ENCODE peak calls at places on chromosomes 1 and 21, in nine cellular contexts. X is AG10803, G is coronary artery, M is dorsolateral prefrontal cortex, H is lower leg skin, O is GM06990, Z is cardiac muscle cell, B is psoas muscle, I is upper lobe of right lung. U is an unnamed sample.

GRCh38 chr1:59432531-59433439 is 135.9 kb downstream of the FGGY start:
- DNase-seq in X (no peak), G (no peak), M (no peak), H (no peak), O (peak), Z (no peak), B (no peak), I (no peak), U (no peak)

GRCh38 chr1:181726608-181727007 is 243.3 kb downstream of the CACNA1E start:
- DNase-seq in X (no peak), G (no peak), M (no peak), H (no peak), O (no peak), Z (no peak), B (no peak), I (no peak), U (no peak)

GRCh38 chr1:245822997-245823396 is 668.2 kb downstream of the KIF26B start:
- DNase-seq in X (peak), G (no peak), M (no peak), H (no peak), O (no peak), Z (peak), B (no peak), I (no peak), U (no peak)

GRCh38 chr1:218585565-218586184 is 240.5 kb downstream of the TGFB2 start:
- DNase-seq in X (no peak), G (no peak), M (no peak), H (no peak), O (no peak), Z (peak), B (no peak), I (no peak), U (peak)

GRCh38 chr1:193971595-193971994 is 785.2 kb upstream of the B3GALT2 start:
- DNase-seq in X (no peak), G (no peak), M (no peak), H (no peak), O (no peak), Z (peak), B (no peak), I (no peak), U (no peak)

GRCh38 chr1:203631349-203631748 is 4.7 kb downstream of the ATP2B4 start:
- DNase-seq in X (no peak), G (no peak), M (no peak), H (no peak), O (no peak), Z (no peak), B (no peak), I (no peak), U (no peak)

GRCh38 chr1:211352985-211353515 is 26.4 kb downstream of the TRAF5 start:
- DNase-seq in X (no peak), G (no peak), M (no peak), H (no peak), O (peak), Z (peak), B (no peak), I (no peak), U (peak)

GRCh38 chr1:86441581-86441980 is 17.6 kb downstream of the CLCA2 start:
- DNase-seq in X (no peak), G (no peak), M (no peak), H (no peak), O (no peak), Z (no peak), B (no peak), I (no peak), U (no peak)

GRCh38 chr1:87594736-87595383 is 266.2 kb downstream of the LMO4 start:
- DNase-seq in X (no peak), G (no peak), M (no peak), H (no peak), O (no peak), Z (no peak), B (no peak), I (no peak), U (no peak)

GRCh38 chr1:35475356-35475755 is 81.8 kb downstream of the KIAA0319L start:
- DNase-seq in X (peak), G (no peak), M (no peak), H (no peak), O (no peak), Z (peak), B (no peak), I (no peak), U (no peak)

GRCh38 chr1:183731151-183731550 is 73.8 kb upstream of the RGL1 start:
- DNase-seq in X (no peak), G (no peak), M (no peak), H (no peak), O (no peak), Z (no peak), B (no peak), I (no peak), U (no peak)

GRCh38 chr1:169586395-169587255 is at the start of gene F5:
- DNase-seq in X (peak), G (no peak), M (peak), H (peak), O (peak), Z (peak), B (peak), I (peak), U (peak)
- H3K4me3 ChIP-seq in X (no peak), G (peak), M (peak), H (no peak), O (peak), Z (no peak), B (peak), I (no peak), U (peak)

GRCh38 chr1:241464985-241465384 is 54.6 kb downstream of the FH start:
- DNase-seq in X (no peak), G (no peak), M (no peak), H (no peak), O (no peak), Z (no peak), B (no peak), I (no peak), U (no peak)
- TF ChIP-seq CTCF in X (no peak), G (no peak), M (peak), H (no peak), O (no peak), Z (no peak), B (no peak), I (no peak), U (no peak)

DNA sequence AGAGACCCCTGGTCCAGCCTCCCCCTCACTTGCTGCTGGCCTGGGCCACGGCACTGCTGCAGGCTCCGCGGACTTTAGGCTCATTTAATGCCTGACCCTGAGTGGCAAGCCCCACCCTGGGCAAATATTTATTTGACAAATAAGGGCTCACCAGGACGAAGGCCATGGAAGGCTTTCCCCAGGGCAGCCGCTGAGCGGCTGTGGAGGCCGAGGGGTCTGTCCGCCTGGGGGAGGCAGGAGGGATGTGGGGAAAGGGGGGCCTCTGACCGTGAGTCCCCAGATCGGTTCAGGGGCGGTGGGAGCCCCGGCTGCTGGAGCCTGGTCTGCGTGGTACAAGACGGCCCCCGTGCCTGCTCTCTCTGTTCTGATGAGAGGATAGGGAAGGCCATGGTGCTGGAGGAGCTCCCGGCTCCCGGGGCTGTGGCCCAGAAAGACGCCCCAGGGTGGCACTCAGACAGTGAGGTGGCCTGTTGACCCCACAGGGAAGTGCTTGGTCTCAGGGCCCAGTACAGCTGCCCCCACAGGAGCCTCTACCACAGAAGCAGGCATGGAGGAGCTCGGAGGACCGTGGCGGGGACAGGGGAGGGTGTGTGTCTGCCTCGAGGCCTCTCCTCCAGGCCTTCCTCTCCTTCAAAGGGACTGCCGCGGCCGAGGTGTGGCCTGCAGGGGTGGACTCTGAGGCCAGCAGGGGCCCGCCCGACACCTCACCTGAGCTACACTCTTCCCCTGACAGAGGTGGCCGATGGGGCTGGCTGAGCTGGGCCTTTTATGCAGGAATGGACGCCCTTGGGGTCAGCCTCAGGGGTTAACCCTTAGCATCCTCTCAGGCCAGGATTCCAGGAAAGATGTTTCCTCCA is 9.1 kb upstream of the C1orf159 start:
- DNase-seq in X (no peak), G (no peak), M (no peak), H (no peak), O (no peak), Z (no peak), B (peak), I (no peak), U (peak)
- H3K4me3 ChIP-seq in X (no peak), G (no peak), M (no peak), H (no peak), O (no peak), Z (no peak), B (no peak), I (no peak), U (no peak)

GRCh38 chr1:40622936-40623629 is 42.4 kb downstream of the RIMS3 start:
- DNase-seq in X (no peak), G (no peak), M (no peak), H (no peak), O (no peak), Z (no peak), B (no peak), I (no peak), U (no peak)

GRCh38 chr1:40625076-40625475 is 40.4 kb downstream of the RIMS3 start:
- DNase-seq in X (no peak), G (no peak), M (peak), H (no peak), O (peak), Z (peak), B (no peak), I (no peak), U (no peak)

GRCh38 chr1:40627987-40628902 is 37.2 kb downstream of the RIMS3 start:
- DNase-seq in X (no peak), G (peak), M (no peak), H (no peak), O (peak), Z (no peak), B (no peak), I (peak), U (no peak)

GRCh38 chr1:40626383-40626770 is 39.1 kb downstream of the RIMS3 start:
- DNase-seq in X (no peak), G (no peak), M (no peak), H (no peak), O (no peak), Z (no peak), B (no peak), I (peak), U (no peak)

DNA sequence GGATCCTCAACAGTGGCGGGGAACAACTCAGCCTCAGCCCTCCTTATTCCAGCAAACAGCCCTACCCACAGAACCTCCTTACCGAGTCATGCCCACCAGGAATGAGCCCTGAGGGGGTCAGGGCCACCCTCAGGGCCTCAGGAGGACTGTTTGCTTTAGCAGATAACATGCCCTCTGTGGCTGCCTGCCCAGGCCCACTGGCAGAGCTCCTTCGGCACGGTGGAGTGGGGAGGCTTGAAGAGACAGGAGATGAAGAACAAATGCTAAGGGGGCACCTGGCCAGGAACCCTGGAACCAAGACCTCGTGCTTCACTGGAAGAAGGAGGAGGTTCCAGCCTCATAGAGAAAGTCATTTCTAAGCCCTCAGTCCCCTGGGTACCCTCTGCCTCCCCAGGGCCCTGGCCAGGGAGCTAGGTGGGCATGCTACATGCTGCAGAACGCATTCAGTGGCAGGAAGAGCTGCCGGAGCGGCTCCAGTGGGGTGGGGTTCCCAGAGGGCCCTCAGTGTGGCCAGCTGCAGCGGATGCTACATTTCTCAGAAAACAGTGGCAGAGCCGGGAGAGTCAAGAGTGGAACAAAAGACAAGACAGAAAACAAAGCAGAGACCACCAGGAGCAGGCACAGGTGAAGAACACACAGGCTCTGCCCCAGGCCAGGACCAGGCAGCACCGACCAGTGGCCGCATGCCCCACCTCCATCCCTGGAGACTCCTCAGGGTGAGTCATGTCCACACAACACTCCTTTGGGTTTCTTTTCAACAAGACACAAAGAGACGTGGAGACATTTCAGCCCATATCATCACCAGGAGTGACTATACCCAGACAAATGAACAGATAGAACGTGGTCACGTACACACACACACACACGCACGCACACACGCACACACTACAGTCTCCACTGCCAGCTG is 39.8 kb downstream of the RIMS3 start:
- DNase-seq in X (peak), G (no peak), M (no peak), H (no peak), O (peak), Z (peak), B (no peak), I (no peak), U (no peak)
- TF ChIP-seq CTCF in X (no peak), G (no peak), M (no peak), H (no peak), O (no peak), Z (no peak), B (no peak), I (no peak), U (no peak)

GRCh38 chr1:6967431-6968079 is 182.3 kb downstream of the CAMTA1 start:
- DNase-seq in X (peak), G (no peak), M (no peak), H (no peak), O (no peak), Z (no peak), B (no peak), I (no peak), U (no peak)
- H3K4me3 ChIP-seq in X (no peak), G (no peak), M (no peak), H (no peak), O (no peak), Z (no peak), B (no peak), I (no peak), U (no peak)

DNA sequence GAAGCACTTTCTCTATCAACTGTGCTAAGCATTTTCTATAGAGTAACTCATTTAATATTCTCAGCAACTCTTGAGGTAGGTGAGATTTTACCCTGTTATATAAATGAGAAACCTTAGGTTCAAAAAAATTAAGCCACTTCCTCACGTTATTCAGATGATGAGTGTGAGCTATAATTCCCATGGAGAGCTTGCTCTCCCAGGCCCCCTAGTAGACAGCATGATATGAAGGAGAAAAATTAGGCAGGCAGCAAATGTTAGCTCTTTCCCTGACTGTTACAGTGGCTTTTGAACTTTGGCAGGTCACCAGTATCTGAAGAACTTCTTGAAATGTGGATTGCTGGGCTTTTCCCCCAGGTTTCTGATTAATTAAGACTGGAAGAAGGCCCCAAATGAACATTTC is 753.1 kb downstream of the NCAM2 start:
- DNase-seq in X (no peak), G (no peak), M (no peak), H (no peak), O (no peak), Z (no peak), B (no peak), I (no peak), U (no peak)
- TF ChIP-seq CTCF in X (no peak), G (no peak), M (no peak), H (no peak), O (no peak), Z (no peak), B (no peak), I (no peak), U (no peak)